ENCODE peak calls at places on chromosomes 7 and 10, in eight cellular contexts. One of them, this sample, is unnamed.

GRCh38 chr7:134722786-134723322 is 56.6 kb upstream of the CALD1 start:
- DNase-seq in stomach: no peak
- DNase-seq in SW480: no peak
- DNase-seq in left lung: no peak
- DNase-seq in left ventricle myocardium inferior: no peak
- DNase-seq in mesenteric fat pad: no peak
- DNase-seq in 8988T: no peak
- DNase-seq in neural crest cell: no peak
- DNase-seq in this sample: no peak

GRCh38 chr7:99677646-99678045 is 2.1 kb downstream of the CYP3A5 start:
- DNase-seq in stomach: no peak
- DNase-seq in SW480: no peak
- DNase-seq in left lung: no peak
- DNase-seq in left ventricle myocardium inferior: no peak
- DNase-seq in mesenteric fat pad: no peak
- DNase-seq in 8988T: no peak
- DNase-seq in neural crest cell: no peak
- DNase-seq in this sample: no peak

GRCh38 chr10:51729822-51730530 is 30.6 kb upstream of the CSTF2T start:
- DNase-seq in stomach: no peak
- DNase-seq in SW480: no peak
- DNase-seq in left lung: no peak
- DNase-seq in left ventricle myocardium inferior: no peak
- DNase-seq in mesenteric fat pad: no peak
- DNase-seq in 8988T: no peak
- DNase-seq in neural crest cell: peak; percentile 4
- DNase-seq in this sample: no peak

GRCh38 chr7:59079-59825 is 133.1 kb upstream of the FAM20C start:
- DNase-seq in stomach: no peak
- DNase-seq in SW480: no peak
- DNase-seq in left lung: peak; percentile 42
- DNase-seq in left ventricle myocardium inferior: no peak
- DNase-seq in mesenteric fat pad: peak; percentile 65
- DNase-seq in 8988T: no peak
- DNase-seq in neural crest cell: no peak
- DNase-seq in this sample: no peak

GRCh38 chr10:14604181-14605142 is 170.2 kb downstream of the FAM107B start:
- DNase-seq in stomach: peak; percentile 86
- DNase-seq in SW480: peak; percentile 52
- DNase-seq in left lung: peak; percentile 95
- DNase-seq in left ventricle myocardium inferior: peak; percentile 84
- DNase-seq in mesenteric fat pad: peak; percentile 93
- DNase-seq in 8988T: peak; percentile 38
- DNase-seq in neural crest cell: peak; percentile 60
- DNase-seq in this sample: peak; percentile 76

GRCh38 chr10:129759214-129760002 is 204.7 kb downstream of the EBF3 start:
- DNase-seq in stomach: peak; percentile 17
- DNase-seq in SW480: no peak
- DNase-seq in left lung: peak; percentile 57
- DNase-seq in left ventricle myocardium inferior: no peak
- DNase-seq in mesenteric fat pad: peak; percentile 64
- DNase-seq in 8988T: no peak
- DNase-seq in neural crest cell: no peak
- DNase-seq in this sample: no peak

GRCh38 chr7:144063710-144064109 is 5.9 kb upstream of the OR2A25 start:
- DNase-seq in stomach: no peak
- DNase-seq in SW480: no peak
- DNase-seq in left lung: no peak
- DNase-seq in left ventricle myocardium inferior: no peak
- DNase-seq in mesenteric fat pad: no peak
- DNase-seq in 8988T: no peak
- DNase-seq in neural crest cell: no peak
- DNase-seq in this sample: no peak

GRCh38 chr10:23611308-23611631 is 172.4 kb downstream of the OTUD1 start:
- DNase-seq in stomach: no peak
- DNase-seq in SW480: no peak
- DNase-seq in left lung: no peak
- DNase-seq in left ventricle myocardium inferior: no peak
- DNase-seq in mesenteric fat pad: no peak
- DNase-seq in 8988T: no peak
- DNase-seq in neural crest cell: no peak
- DNase-seq in this sample: no peak

GRCh38 chr7:43307522-43307921 is 195.1 kb downstream of the HECW1 start:
- DNase-seq in stomach: no peak
- DNase-seq in SW480: no peak
- DNase-seq in left lung: no peak
- DNase-seq in left ventricle myocardium inferior: no peak
- DNase-seq in mesenteric fat pad: no peak
- DNase-seq in 8988T: no peak
- DNase-seq in neural crest cell: no peak
- DNase-seq in this sample: no peak

GRCh38 chr10:72334832-72335393 is 19.8 kb downstream of the DNAJB12 start:
- DNase-seq in stomach: peak; percentile 97
- DNase-seq in SW480: peak; percentile 93
- DNase-seq in left lung: peak; percentile 92
- DNase-seq in left ventricle myocardium inferior: peak; percentile 80
- DNase-seq in mesenteric fat pad: peak; percentile 94
- DNase-seq in 8988T: no peak
- DNase-seq in neural crest cell: no peak
- DNase-seq in this sample: peak; percentile 61

GRCh38 chr7:40346554-40346953 is 211.7 kb downstream of the SUGCT start:
- DNase-seq in stomach: no peak
- DNase-seq in SW480: no peak
- DNase-seq in left lung: no peak
- DNase-seq in left ventricle myocardium inferior: no peak
- DNase-seq in mesenteric fat pad: no peak
- DNase-seq in 8988T: no peak
- DNase-seq in neural crest cell: no peak
- DNase-seq in this sample: no peak

GRCh38 chr10:117264776-117265175 is 23.9 kb downstream of the SLC18A2 start:
- DNase-seq in stomach: peak; percentile 43
- DNase-seq in SW480: no peak
- DNase-seq in left lung: no peak
- DNase-seq in left ventricle myocardium inferior: no peak
- DNase-seq in mesenteric fat pad: no peak
- DNase-seq in 8988T: no peak
- DNase-seq in neural crest cell: no peak
- DNase-seq in this sample: no peak

GRCh38 chr10:117616179-117616578 is 73.6 kb downstream of the EMX2 start:
- DNase-seq in stomach: no peak
- DNase-seq in SW480: no peak
- DNase-seq in left lung: no peak
- DNase-seq in left ventricle myocardium inferior: no peak
- DNase-seq in mesenteric fat pad: no peak
- DNase-seq in 8988T: no peak
- DNase-seq in neural crest cell: no peak
- DNase-seq in this sample: no peak

GRCh38 chr7:115299379-115300038 is 377.6 kb downstream of the MDFIC start:
- DNase-seq in stomach: no peak
- DNase-seq in SW480: no peak
- DNase-seq in left lung: no peak
- DNase-seq in left ventricle myocardium inferior: no peak
- DNase-seq in mesenteric fat pad: no peak
- DNase-seq in 8988T: no peak
- DNase-seq in neural crest cell: no peak
- DNase-seq in this sample: no peak

GRCh38 chr10:119669975-119670640 is 18.9 kb downstream of the BAG3 start:
- DNase-seq in stomach: no peak
- DNase-seq in SW480: no peak
- DNase-seq in left lung: no peak
- DNase-seq in left ventricle myocardium inferior: peak; percentile 33
- DNase-seq in mesenteric fat pad: no peak
- DNase-seq in 8988T: no peak
- DNase-seq in neural crest cell: no peak
- DNase-seq in this sample: no peak

GRCh38 chr10:116162851-116163250 is 110.2 kb downstream of the GFRA1 start:
- DNase-seq in stomach: no peak
- DNase-seq in SW480: no peak
- DNase-seq in left lung: no peak
- DNase-seq in left ventricle myocardium inferior: no peak
- DNase-seq in mesenteric fat pad: no peak
- DNase-seq in 8988T: no peak
- DNase-seq in neural crest cell: no peak
- DNase-seq in this sample: no peak

GRCh38 chr7:50069613-50070012 is 23.4 kb downstream of the ZPBP start:
- DNase-seq in stomach: no peak
- DNase-seq in SW480: no peak
- DNase-seq in left lung: peak; percentile 47
- DNase-seq in left ventricle myocardium inferior: no peak
- DNase-seq in mesenteric fat pad: no peak
- DNase-seq in 8988T: no peak
- DNase-seq in neural crest cell: no peak
- DNase-seq in this sample: no peak